ENCODE peak calls at places on chromosomes 16 and 17, in nine cellular contexts. One of them, this sample, is unnamed.

GRCh38 chr17:79987187-79987889 is 48.3 kb downstream of the TBC1D16 start:
- DNase-seq in neural progenitor cell: peak
- DNase-seq in AG10803: no peak
- DNase-seq in MCF 10A: peak
- DNase-seq in Panc1: no peak
- DNase-seq in cardiac muscle cell: no peak
- DNase-seq in colonic mucosa: no peak
- DNase-seq in IMR-90: no peak
- DNase-seq in natural killer cell: no peak
- DNase-seq in this sample: no peak

GRCh38 chr17:67289174-67289876 is 44.3 kb upstream of the HELZ start:
- DNase-seq in neural progenitor cell: no peak
- DNase-seq in AG10803: peak
- DNase-seq in MCF 10A: no peak
- DNase-seq in Panc1: no peak
- DNase-seq in cardiac muscle cell: no peak
- DNase-seq in colonic mucosa: peak
- DNase-seq in IMR-90: peak
- DNase-seq in natural killer cell: no peak
- DNase-seq in this sample: peak

GRCh38 chr17:61579961-61580360 is 11.1 kb downstream of the NACA2 start:
- DNase-seq in neural progenitor cell: peak
- DNase-seq in AG10803: peak
- DNase-seq in MCF 10A: no peak
- DNase-seq in Panc1: no peak
- DNase-seq in cardiac muscle cell: no peak
- DNase-seq in colonic mucosa: no peak
- DNase-seq in IMR-90: peak
- DNase-seq in natural killer cell: no peak
- DNase-seq in this sample: peak

GRCh38 chr17:413016-413350 is 60.4 kb upstream of the RPH3AL start:
- DNase-seq in neural progenitor cell: no peak
- DNase-seq in AG10803: no peak
- DNase-seq in MCF 10A: no peak
- DNase-seq in Panc1: no peak
- DNase-seq in cardiac muscle cell: no peak
- DNase-seq in colonic mucosa: no peak
- DNase-seq in IMR-90: no peak
- DNase-seq in natural killer cell: no peak
- DNase-seq in this sample: no peak

GRCh38 chr16:89525146-89525913 is 17.1 kb downstream of the SPG7 start:
- DNase-seq in neural progenitor cell: no peak
- DNase-seq in AG10803: no peak
- DNase-seq in MCF 10A: no peak
- DNase-seq in Panc1: no peak
- DNase-seq in cardiac muscle cell: peak
- DNase-seq in colonic mucosa: no peak
- DNase-seq in IMR-90: no peak
- DNase-seq in natural killer cell: no peak
- DNase-seq in this sample: no peak

GRCh38 chr17:3974980-3975379 is 10.7 kb upstream of the ATP2A3 start:
- DNase-seq in neural progenitor cell: no peak
- DNase-seq in AG10803: no peak
- DNase-seq in MCF 10A: no peak
- DNase-seq in Panc1: no peak
- DNase-seq in cardiac muscle cell: no peak
- DNase-seq in colonic mucosa: no peak
- DNase-seq in IMR-90: no peak
- DNase-seq in natural killer cell: no peak
- DNase-seq in this sample: no peak

GRCh38 chr17:71613996-71614395 is 506.8 kb upstream of the SOX9 start:
- DNase-seq in neural progenitor cell: no peak
- DNase-seq in AG10803: no peak
- DNase-seq in MCF 10A: no peak
- DNase-seq in Panc1: no peak
- DNase-seq in cardiac muscle cell: no peak
- DNase-seq in colonic mucosa: no peak
- DNase-seq in IMR-90: no peak
- DNase-seq in natural killer cell: no peak
- DNase-seq in this sample: no peak

GRCh38 chr17:48490391-48491026 is 40.3 kb downstream of the HOXB1 start:
- DNase-seq in neural progenitor cell: no peak
- DNase-seq in AG10803: no peak
- DNase-seq in MCF 10A: no peak
- DNase-seq in Panc1: no peak
- DNase-seq in cardiac muscle cell: no peak
- DNase-seq in colonic mucosa: no peak
- DNase-seq in IMR-90: no peak
- DNase-seq in natural killer cell: no peak
- DNase-seq in this sample: no peak

GRCh38 chr16:266258-267164 is 9.2 kb downstream of the RGS11 start:
- DNase-seq in neural progenitor cell: no peak
- DNase-seq in AG10803: no peak
- DNase-seq in MCF 10A: no peak
- DNase-seq in Panc1: no peak
- DNase-seq in cardiac muscle cell: no peak
- DNase-seq in colonic mucosa: no peak
- DNase-seq in IMR-90: no peak
- DNase-seq in natural killer cell: no peak
- DNase-seq in this sample: no peak

GRCh38 chr16:85412911-85413520 is 200.1 kb upstream of the GSE1 start:
- DNase-seq in neural progenitor cell: no peak
- DNase-seq in AG10803: no peak
- DNase-seq in MCF 10A: no peak
- DNase-seq in Panc1: no peak
- DNase-seq in cardiac muscle cell: no peak
- DNase-seq in colonic mucosa: no peak
- DNase-seq in IMR-90: no peak
- DNase-seq in natural killer cell: peak
- DNase-seq in this sample: no peak

GRCh38 chr16:11964761-11965539 is at the start of gene TNFRSF17:
- DNase-seq in neural progenitor cell: no peak
- DNase-seq in AG10803: peak
- DNase-seq in MCF 10A: no peak
- DNase-seq in Panc1: no peak
- DNase-seq in cardiac muscle cell: no peak
- DNase-seq in colonic mucosa: no peak
- DNase-seq in IMR-90: peak
- DNase-seq in natural killer cell: no peak
- DNase-seq in this sample: no peak

DNA sequence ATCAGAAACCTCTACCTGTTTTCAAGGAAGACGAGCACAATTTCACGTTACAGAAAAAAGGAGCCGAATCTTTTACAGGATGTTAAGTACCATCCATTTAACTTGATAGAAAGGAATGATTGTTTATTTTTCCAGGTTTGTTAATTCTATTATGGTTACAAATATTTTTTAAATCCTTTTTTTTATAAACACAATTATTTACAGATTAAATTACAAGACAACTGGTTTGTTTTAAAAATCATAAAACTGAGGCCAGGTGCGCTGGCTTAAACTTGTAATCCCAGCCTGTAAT is 18.2 kb downstream of the ZNF213 start:
- DNase-seq in neural progenitor cell: no peak
- DNase-seq in AG10803: no peak
- DNase-seq in MCF 10A: no peak
- DNase-seq in Panc1: no peak
- DNase-seq in cardiac muscle cell: no peak
- DNase-seq in colonic mucosa: no peak
- DNase-seq in IMR-90: no peak
- DNase-seq in natural killer cell: no peak
- DNase-seq in this sample: no peak
- TF ChIP-seq CTCF in neural progenitor cell: no peak
- TF ChIP-seq CTCF in AG10803: no peak
- TF ChIP-seq CTCF in MCF 10A: no peak
- TF ChIP-seq CTCF in Panc1: no peak
- TF ChIP-seq CTCF in cardiac muscle cell: no peak
- TF ChIP-seq CTCF in colonic mucosa: no peak
- TF ChIP-seq CTCF in IMR-90: no peak
- TF ChIP-seq CTCF in natural killer cell: no peak
- TF ChIP-seq CTCF in this sample: no peak

GRCh38 chr16:17211797-17212196 is 259.0 kb downstream of the XYLT1 start:
- DNase-seq in neural progenitor cell: peak
- DNase-seq in AG10803: no peak
- DNase-seq in MCF 10A: no peak
- DNase-seq in Panc1: no peak
- DNase-seq in cardiac muscle cell: peak
- DNase-seq in colonic mucosa: no peak
- DNase-seq in IMR-90: no peak
- DNase-seq in natural killer cell: no peak
- DNase-seq in this sample: peak
- TF ChIP-seq CTCF in neural progenitor cell: peak
- TF ChIP-seq CTCF in AG10803: peak
- TF ChIP-seq CTCF in MCF 10A: no peak
- TF ChIP-seq CTCF in Panc1: peak
- TF ChIP-seq CTCF in cardiac muscle cell: no peak
- TF ChIP-seq CTCF in colonic mucosa: no peak
- TF ChIP-seq CTCF in IMR-90: peak
- TF ChIP-seq CTCF in natural killer cell: peak
- TF ChIP-seq CTCF in this sample: peak

GRCh38 chr16:35146723-35147458 is 1687.5 kb downstream of the TP53TG3F start:
- DNase-seq in neural progenitor cell: no peak
- DNase-seq in AG10803: no peak
- DNase-seq in MCF 10A: no peak
- DNase-seq in Panc1: no peak
- DNase-seq in cardiac muscle cell: no peak
- DNase-seq in colonic mucosa: no peak
- DNase-seq in IMR-90: no peak
- DNase-seq in natural killer cell: no peak
- DNase-seq in this sample: no peak

GRCh38 chr16:35147556-35148504 is 1688.4 kb downstream of the TP53TG3F start:
- DNase-seq in neural progenitor cell: no peak
- DNase-seq in AG10803: no peak
- DNase-seq in MCF 10A: no peak
- DNase-seq in Panc1: no peak
- DNase-seq in cardiac muscle cell: no peak
- DNase-seq in colonic mucosa: no peak
- DNase-seq in IMR-90: no peak
- DNase-seq in natural killer cell: no peak
- DNase-seq in this sample: no peak

GRCh38 chr16:35149550-35149949 is 1690.1 kb downstream of the TP53TG3F start:
- DNase-seq in neural progenitor cell: no peak
- DNase-seq in AG10803: no peak
- DNase-seq in MCF 10A: no peak
- DNase-seq in Panc1: no peak
- DNase-seq in cardiac muscle cell: no peak
- DNase-seq in colonic mucosa: no peak
- DNase-seq in IMR-90: no peak
- DNase-seq in natural killer cell: no peak
- DNase-seq in this sample: no peak

GRCh38 chr16:35150805-35151312 is 1691.4 kb downstream of the TP53TG3F start:
- DNase-seq in neural progenitor cell: no peak
- DNase-seq in AG10803: no peak
- DNase-seq in MCF 10A: no peak
- DNase-seq in Panc1: no peak
- DNase-seq in cardiac muscle cell: no peak
- DNase-seq in colonic mucosa: no peak
- DNase-seq in IMR-90: no peak
- DNase-seq in natural killer cell: no peak
- DNase-seq in this sample: no peak

DNA sequence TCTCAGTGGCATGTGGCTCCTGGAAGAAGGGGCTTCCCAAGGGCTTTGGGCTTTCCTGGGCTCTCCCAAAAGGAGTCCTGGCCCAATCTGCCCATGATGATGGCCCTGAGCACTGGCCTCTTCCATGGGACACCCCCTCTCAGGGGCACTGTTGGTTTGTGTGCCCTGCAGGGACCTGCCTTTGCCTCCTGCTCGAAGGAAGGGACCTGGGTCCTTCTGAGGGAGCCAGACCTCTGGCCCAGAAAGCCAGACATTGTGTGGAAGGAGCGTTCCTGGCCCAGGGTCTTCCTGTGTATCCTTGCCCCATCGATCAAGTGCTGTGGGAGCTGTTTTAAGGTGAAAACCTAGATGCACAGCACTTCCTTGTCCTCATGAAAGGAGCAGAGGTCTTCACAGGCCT is 1689.3 kb downstream of the TP53TG3F start:
- DNase-seq in neural progenitor cell: no peak
- DNase-seq in AG10803: no peak
- DNase-seq in MCF 10A: no peak
- DNase-seq in Panc1: no peak
- DNase-seq in cardiac muscle cell: no peak
- DNase-seq in colonic mucosa: no peak
- DNase-seq in IMR-90: no peak
- DNase-seq in natural killer cell: no peak
- DNase-seq in this sample: no peak
- TF ChIP-seq CTCF in neural progenitor cell: no peak
- TF ChIP-seq CTCF in AG10803: no peak
- TF ChIP-seq CTCF in MCF 10A: no peak
- TF ChIP-seq CTCF in Panc1: no peak
- TF ChIP-seq CTCF in cardiac muscle cell: no peak
- TF ChIP-seq CTCF in colonic mucosa: no peak
- TF ChIP-seq CTCF in IMR-90: no peak
- TF ChIP-seq CTCF in natural killer cell: no peak
- TF ChIP-seq CTCF in this sample: no peak

DNA sequence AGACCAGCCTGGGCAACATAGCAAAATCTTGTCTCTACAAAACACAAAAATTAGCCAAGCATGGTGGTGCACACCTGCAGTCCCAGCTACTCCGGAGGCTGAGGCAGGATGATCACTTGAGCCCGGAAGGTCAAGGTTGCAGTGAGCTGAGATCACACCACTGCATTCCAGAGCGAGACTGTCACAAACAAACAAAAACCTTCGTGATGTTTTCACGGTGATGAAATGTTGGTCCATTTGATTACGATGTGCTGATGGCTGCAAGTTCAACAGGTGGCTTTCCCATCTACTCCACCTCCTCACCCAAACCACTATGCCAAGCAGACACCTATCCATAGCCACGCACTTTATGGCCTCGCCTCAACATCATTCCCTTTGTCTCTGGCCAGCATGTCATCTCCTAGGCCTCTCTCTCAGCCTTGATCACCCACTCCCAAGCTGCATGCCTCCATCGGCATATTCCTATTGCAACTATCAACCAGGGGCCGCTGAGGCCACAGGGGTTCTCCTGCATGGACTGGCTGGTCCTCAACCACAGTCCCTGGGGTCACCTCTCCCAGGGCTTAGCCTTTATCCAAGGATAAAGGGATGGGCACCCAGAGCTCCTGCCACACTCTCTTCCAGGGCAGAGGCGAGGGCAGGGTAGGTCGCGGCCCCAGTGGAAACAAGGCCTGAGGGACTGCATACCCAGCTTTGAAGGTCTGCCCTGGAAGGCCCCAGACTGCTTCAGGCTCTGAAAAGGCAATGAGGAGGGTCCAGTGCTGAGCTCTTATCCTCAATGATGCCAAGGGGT is 17.1 kb upstream of the ALOX15B start:
- DNase-seq in neural progenitor cell: no peak
- DNase-seq in AG10803: no peak
- DNase-seq in MCF 10A: no peak
- DNase-seq in Panc1: no peak
- DNase-seq in cardiac muscle cell: no peak
- DNase-seq in colonic mucosa: no peak
- DNase-seq in IMR-90: no peak
- DNase-seq in natural killer cell: no peak
- DNase-seq in this sample: no peak
- TF ChIP-seq CTCF in neural progenitor cell: no peak
- TF ChIP-seq CTCF in AG10803: no peak
- TF ChIP-seq CTCF in MCF 10A: no peak
- TF ChIP-seq CTCF in Panc1: no peak
- TF ChIP-seq CTCF in cardiac muscle cell: no peak
- TF ChIP-seq CTCF in colonic mucosa: no peak
- TF ChIP-seq CTCF in IMR-90: no peak
- TF ChIP-seq CTCF in natural killer cell: no peak
- TF ChIP-seq CTCF in this sample: no peak